ENCODE peak calls at places on chromosomes 13 and 19, in eight cellular contexts. One of them, this sample, is unnamed.

GRCh38 chr13:106318941-106319411 is 216.5 kb downstream of the EFNB2 start:
- DNase-seq in BJ: peak
- DNase-seq in bronchial epithelial cell: peak
- DNase-seq in heart right ventricle: no peak
- DNase-seq in upper lobe of left lung: peak
- DNase-seq in CD8-positive, alpha-beta T cell: no peak
- DNase-seq in epithelial cell of proximal tubule: peak
- DNase-seq in GM23338: peak
- DNase-seq in this sample: no peak

GRCh38 chr19:17762505-17763229 is 11.4 kb downstream of the FCHO1 start:
- DNase-seq in BJ: no peak
- DNase-seq in bronchial epithelial cell: peak
- DNase-seq in heart right ventricle: no peak
- DNase-seq in upper lobe of left lung: no peak
- DNase-seq in CD8-positive, alpha-beta T cell: no peak
- DNase-seq in epithelial cell of proximal tubule: no peak
- DNase-seq in GM23338: peak
- DNase-seq in this sample: no peak

GRCh38 chr19:38721977-38722773 is 22.1 kb downstream of the CAPN12 start:
- DNase-seq in BJ: no peak
- DNase-seq in bronchial epithelial cell: no peak
- DNase-seq in heart right ventricle: peak
- DNase-seq in upper lobe of left lung: no peak
- DNase-seq in CD8-positive, alpha-beta T cell: no peak
- DNase-seq in epithelial cell of proximal tubule: no peak
- DNase-seq in GM23338: no peak
- DNase-seq in this sample: peak

GRCh38 chr13:83372786-83373185 is 509.5 kb downstream of the SLITRK1 start:
- DNase-seq in BJ: no peak
- DNase-seq in bronchial epithelial cell: peak
- DNase-seq in heart right ventricle: no peak
- DNase-seq in upper lobe of left lung: no peak
- DNase-seq in CD8-positive, alpha-beta T cell: no peak
- DNase-seq in epithelial cell of proximal tubule: no peak
- DNase-seq in GM23338: no peak
- DNase-seq in this sample: no peak

GRCh38 chr19:6997679-6998445 is 23.4 kb downstream of the MBD3L2B start:
- DNase-seq in BJ: no peak
- DNase-seq in bronchial epithelial cell: peak
- DNase-seq in heart right ventricle: no peak
- DNase-seq in upper lobe of left lung: peak
- DNase-seq in CD8-positive, alpha-beta T cell: no peak
- DNase-seq in epithelial cell of proximal tubule: no peak
- DNase-seq in GM23338: no peak
- DNase-seq in this sample: no peak

GRCh38 chr13:39816936-39817335 is 161.5 kb downstream of the COG6 start:
- DNase-seq in BJ: no peak
- DNase-seq in bronchial epithelial cell: no peak
- DNase-seq in heart right ventricle: no peak
- DNase-seq in upper lobe of left lung: no peak
- DNase-seq in CD8-positive, alpha-beta T cell: no peak
- DNase-seq in epithelial cell of proximal tubule: no peak
- DNase-seq in GM23338: no peak
- DNase-seq in this sample: no peak

GRCh38 chr19:9009935-9010651 is at the start of gene MUC16:
- DNase-seq in BJ: no peak
- DNase-seq in bronchial epithelial cell: no peak
- DNase-seq in heart right ventricle: no peak
- DNase-seq in upper lobe of left lung: no peak
- DNase-seq in CD8-positive, alpha-beta T cell: no peak
- DNase-seq in epithelial cell of proximal tubule: no peak
- DNase-seq in GM23338: peak
- DNase-seq in this sample: no peak

GRCh38 chr19:13621413-13621812 is 115.1 kb upstream of the CACNA1A start:
- DNase-seq in BJ: peak
- DNase-seq in bronchial epithelial cell: peak
- DNase-seq in heart right ventricle: no peak
- DNase-seq in upper lobe of left lung: no peak
- DNase-seq in CD8-positive, alpha-beta T cell: no peak
- DNase-seq in epithelial cell of proximal tubule: peak
- DNase-seq in GM23338: peak
- DNase-seq in this sample: no peak

GRCh38 chr13:112861876-112862615 is 107.0 kb upstream of the MCF2L start:
- DNase-seq in BJ: no peak
- DNase-seq in bronchial epithelial cell: no peak
- DNase-seq in heart right ventricle: no peak
- DNase-seq in upper lobe of left lung: no peak
- DNase-seq in CD8-positive, alpha-beta T cell: no peak
- DNase-seq in epithelial cell of proximal tubule: no peak
- DNase-seq in GM23338: no peak
- DNase-seq in this sample: no peak

GRCh38 chr19:49421039-49421877 is 2.0 kb downstream of the PTH2 start:
- DNase-seq in BJ: no peak
- DNase-seq in bronchial epithelial cell: peak
- DNase-seq in heart right ventricle: peak
- DNase-seq in upper lobe of left lung: peak
- DNase-seq in CD8-positive, alpha-beta T cell: no peak
- DNase-seq in epithelial cell of proximal tubule: no peak
- DNase-seq in GM23338: peak
- DNase-seq in this sample: peak

GRCh38 chr13:105177265-105177900 is 1358.1 kb downstream of the EFNB2 start:
- DNase-seq in BJ: no peak
- DNase-seq in bronchial epithelial cell: no peak
- DNase-seq in heart right ventricle: no peak
- DNase-seq in upper lobe of left lung: no peak
- DNase-seq in CD8-positive, alpha-beta T cell: no peak
- DNase-seq in epithelial cell of proximal tubule: no peak
- DNase-seq in GM23338: no peak
- DNase-seq in this sample: no peak

GRCh38 chr13:46575321-46575721 is 22.4 kb downstream of the LRCH1 start:
- DNase-seq in BJ: no peak
- DNase-seq in bronchial epithelial cell: no peak
- DNase-seq in heart right ventricle: no peak
- DNase-seq in upper lobe of left lung: no peak
- DNase-seq in CD8-positive, alpha-beta T cell: no peak
- DNase-seq in epithelial cell of proximal tubule: no peak
- DNase-seq in GM23338: no peak
- DNase-seq in this sample: no peak
- H3K4me3 ChIP-seq in BJ: no peak
- H3K4me3 ChIP-seq in bronchial epithelial cell: no peak
- H3K4me3 ChIP-seq in heart right ventricle: no peak
- H3K4me3 ChIP-seq in upper lobe of left lung: no peak
- H3K4me3 ChIP-seq in CD8-positive, alpha-beta T cell: no peak
- H3K4me3 ChIP-seq in epithelial cell of proximal tubule: no peak
- H3K4me3 ChIP-seq in GM23338: no peak
- H3K4me3 ChIP-seq in this sample: no peak

GRCh38 chr19:52963229-52963760 is 614 bp upstream of the ZNF816 start:
- DNase-seq in BJ: no peak
- DNase-seq in bronchial epithelial cell: no peak
- DNase-seq in heart right ventricle: no peak
- DNase-seq in upper lobe of left lung: no peak
- DNase-seq in CD8-positive, alpha-beta T cell: no peak
- DNase-seq in epithelial cell of proximal tubule: no peak
- DNase-seq in GM23338: peak
- DNase-seq in this sample: peak

GRCh38 chr19:52962394-52963228 is at the start of gene ZNF816:
- DNase-seq in BJ: peak
- DNase-seq in bronchial epithelial cell: peak
- DNase-seq in heart right ventricle: peak
- DNase-seq in upper lobe of left lung: peak
- DNase-seq in CD8-positive, alpha-beta T cell: peak
- DNase-seq in epithelial cell of proximal tubule: no peak
- DNase-seq in GM23338: peak
- DNase-seq in this sample: peak

GRCh38 chr19:52961981-52962380 is 700 bp downstream of the ZNF816 start:
- DNase-seq in BJ: no peak
- DNase-seq in bronchial epithelial cell: no peak
- DNase-seq in heart right ventricle: no peak
- DNase-seq in upper lobe of left lung: no peak
- DNase-seq in CD8-positive, alpha-beta T cell: no peak
- DNase-seq in epithelial cell of proximal tubule: no peak
- DNase-seq in GM23338: no peak
- DNase-seq in this sample: no peak

DNA sequence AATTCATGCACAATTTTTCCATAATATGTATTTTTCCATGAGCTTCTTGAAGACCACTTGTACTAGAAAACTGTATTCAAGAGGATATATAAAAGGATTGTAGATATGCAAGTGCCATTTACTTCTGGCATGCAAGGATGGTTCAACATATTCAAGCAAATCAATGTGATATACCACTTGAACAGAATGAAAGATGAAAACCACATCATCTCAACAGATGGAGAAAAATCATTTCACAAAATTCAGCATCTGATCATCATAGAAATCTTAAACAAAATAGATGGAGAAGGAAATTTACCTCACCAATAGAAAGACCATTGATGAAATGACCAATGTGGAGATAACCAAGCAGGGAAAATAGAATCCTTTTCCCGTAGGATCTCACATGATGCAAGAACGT is 5.1 kb upstream of the ZNF816 start:
- DNase-seq in BJ: no peak
- DNase-seq in bronchial epithelial cell: no peak
- DNase-seq in heart right ventricle: no peak
- DNase-seq in upper lobe of left lung: no peak
- DNase-seq in CD8-positive, alpha-beta T cell: no peak
- DNase-seq in epithelial cell of proximal tubule: no peak
- DNase-seq in GM23338: no peak
- DNase-seq in this sample: no peak
- H3K4me3 ChIP-seq in BJ: no peak
- H3K4me3 ChIP-seq in bronchial epithelial cell: no peak
- H3K4me3 ChIP-seq in heart right ventricle: no peak
- H3K4me3 ChIP-seq in upper lobe of left lung: no peak
- H3K4me3 ChIP-seq in CD8-positive, alpha-beta T cell: no peak
- H3K4me3 ChIP-seq in epithelial cell of proximal tubule: no peak
- H3K4me3 ChIP-seq in GM23338: no peak
- H3K4me3 ChIP-seq in this sample: no peak

GRCh38 chr13:36973621-36974268 is 25.4 kb downstream of the ALG5 start:
- DNase-seq in BJ: no peak
- DNase-seq in bronchial epithelial cell: no peak
- DNase-seq in heart right ventricle: no peak
- DNase-seq in upper lobe of left lung: no peak
- DNase-seq in CD8-positive, alpha-beta T cell: no peak
- DNase-seq in epithelial cell of proximal tubule: no peak
- DNase-seq in GM23338: no peak
- DNase-seq in this sample: no peak
- H3K4me3 ChIP-seq in BJ: no peak
- H3K4me3 ChIP-seq in bronchial epithelial cell: no peak
- H3K4me3 ChIP-seq in heart right ventricle: no peak
- H3K4me3 ChIP-seq in upper lobe of left lung: no peak
- H3K4me3 ChIP-seq in CD8-positive, alpha-beta T cell: no peak
- H3K4me3 ChIP-seq in epithelial cell of proximal tubule: no peak
- H3K4me3 ChIP-seq in GM23338: no peak
- H3K4me3 ChIP-seq in this sample: no peak

GRCh38 chr19:44848805-44849457 is 2.8 kb downstream of the NECTIN2 start:
- DNase-seq in BJ: no peak
- DNase-seq in bronchial epithelial cell: no peak
- DNase-seq in heart right ventricle: peak
- DNase-seq in upper lobe of left lung: no peak
- DNase-seq in CD8-positive, alpha-beta T cell: no peak
- DNase-seq in epithelial cell of proximal tubule: no peak
- DNase-seq in GM23338: no peak
- DNase-seq in this sample: no peak

GRCh38 chr19:44846455-44847143 is 502 bp downstream of the NECTIN2 start:
- DNase-seq in BJ: no peak
- DNase-seq in bronchial epithelial cell: no peak
- DNase-seq in heart right ventricle: peak
- DNase-seq in upper lobe of left lung: no peak
- DNase-seq in CD8-positive, alpha-beta T cell: no peak
- DNase-seq in epithelial cell of proximal tubule: no peak
- DNase-seq in GM23338: peak
- DNase-seq in this sample: no peak

GRCh38 chr19:44845612-44846454 is at the start of gene NECTIN2:
- DNase-seq in BJ: peak
- DNase-seq in bronchial epithelial cell: peak
- DNase-seq in heart right ventricle: peak
- DNase-seq in upper lobe of left lung: peak
- DNase-seq in CD8-positive, alpha-beta T cell: peak
- DNase-seq in epithelial cell of proximal tubule: peak
- DNase-seq in GM23338: peak
- DNase-seq in this sample: peak

GRCh38 chr19:44847144-44848035 is 1.3 kb downstream of the NECTIN2 start:
- DNase-seq in BJ: no peak
- DNase-seq in bronchial epithelial cell: peak
- DNase-seq in heart right ventricle: peak
- DNase-seq in upper lobe of left lung: peak
- DNase-seq in CD8-positive, alpha-beta T cell: no peak
- DNase-seq in epithelial cell of proximal tubule: no peak
- DNase-seq in GM23338: peak
- DNase-seq in this sample: peak

GRCh38 chr19:44848036-44848804 is 2.1 kb downstream of the NECTIN2 start:
- DNase-seq in BJ: no peak
- DNase-seq in bronchial epithelial cell: peak
- DNase-seq in heart right ventricle: peak
- DNase-seq in upper lobe of left lung: no peak
- DNase-seq in CD8-positive, alpha-beta T cell: no peak
- DNase-seq in epithelial cell of proximal tubule: peak
- DNase-seq in GM23338: peak
- DNase-seq in this sample: peak
- H3K4me3 ChIP-seq in BJ: peak
- H3K4me3 ChIP-seq in bronchial epithelial cell: peak
- H3K4me3 ChIP-seq in heart right ventricle: peak
- H3K4me3 ChIP-seq in upper lobe of left lung: peak
- H3K4me3 ChIP-seq in CD8-positive, alpha-beta T cell: no peak
- H3K4me3 ChIP-seq in epithelial cell of proximal tubule: peak
- H3K4me3 ChIP-seq in GM23338: peak
- H3K4me3 ChIP-seq in this sample: peak

DNA sequence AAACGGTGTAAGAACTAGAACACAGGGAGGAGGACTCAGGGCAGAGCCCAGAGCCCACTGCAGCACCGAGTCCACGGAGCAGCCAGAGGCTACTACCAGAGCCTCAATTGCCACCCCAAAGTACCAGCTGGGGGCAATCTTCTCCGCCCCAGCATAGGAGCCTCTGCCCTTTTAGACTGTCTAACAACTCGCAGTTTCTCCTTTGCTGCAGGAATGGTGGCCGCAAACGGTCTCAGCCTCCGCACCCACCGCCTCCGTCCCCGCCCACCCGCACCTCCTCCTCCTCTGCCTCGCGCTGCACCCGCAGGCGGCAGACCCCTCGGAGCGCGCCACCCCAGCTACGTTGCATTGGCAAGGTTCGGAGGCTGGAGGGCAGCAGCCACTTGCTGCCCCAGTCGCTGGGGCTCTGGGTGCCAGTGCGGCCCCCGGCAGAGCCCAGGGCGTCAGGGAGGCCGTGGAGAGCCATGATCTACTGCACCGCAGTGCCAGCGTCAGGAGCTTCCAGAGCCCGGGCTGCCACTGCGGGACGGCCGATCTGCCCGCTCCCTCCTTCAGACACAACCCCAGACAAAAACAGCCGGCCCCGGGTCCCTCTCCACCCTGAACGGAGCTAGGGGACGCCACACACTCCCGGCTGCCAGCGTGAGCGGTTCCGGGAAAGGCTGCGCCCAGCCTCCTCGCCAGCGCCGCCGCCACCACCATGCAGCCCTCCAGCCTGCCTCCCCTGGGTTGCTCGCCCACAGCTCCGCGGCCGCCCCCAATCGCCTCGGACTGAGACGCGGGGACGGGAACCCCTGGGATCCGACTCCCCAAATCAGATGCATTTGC is 1.8 kb downstream of the FGF14 start:
- DNase-seq in BJ: no peak
- DNase-seq in bronchial epithelial cell: no peak
- DNase-seq in heart right ventricle: no peak
- DNase-seq in upper lobe of left lung: no peak
- DNase-seq in CD8-positive, alpha-beta T cell: no peak
- DNase-seq in epithelial cell of proximal tubule: no peak
- DNase-seq in GM23338: peak
- DNase-seq in this sample: peak
- H3K4me3 ChIP-seq in BJ: peak
- H3K4me3 ChIP-seq in bronchial epithelial cell: peak
- H3K4me3 ChIP-seq in heart right ventricle: peak
- H3K4me3 ChIP-seq in upper lobe of left lung: peak
- H3K4me3 ChIP-seq in CD8-positive, alpha-beta T cell: peak
- H3K4me3 ChIP-seq in epithelial cell of proximal tubule: peak
- H3K4me3 ChIP-seq in GM23338: peak
- H3K4me3 ChIP-seq in this sample: peak

GRCh38 chr13:40961224-40961623 is 57.9 kb downstream of the ELF1 start:
- DNase-seq in BJ: no peak
- DNase-seq in bronchial epithelial cell: no peak
- DNase-seq in heart right ventricle: no peak
- DNase-seq in upper lobe of left lung: no peak
- DNase-seq in CD8-positive, alpha-beta T cell: no peak
- DNase-seq in epithelial cell of proximal tubule: no peak
- DNase-seq in GM23338: no peak
- DNase-seq in this sample: no peak
- H3K4me3 ChIP-seq in BJ: no peak
- H3K4me3 ChIP-seq in bronchial epithelial cell: no peak
- H3K4me3 ChIP-seq in heart right ventricle: no peak
- H3K4me3 ChIP-seq in upper lobe of left lung: no peak
- H3K4me3 ChIP-seq in CD8-positive, alpha-beta T cell: no peak
- H3K4me3 ChIP-seq in epithelial cell of proximal tubule: no peak
- H3K4me3 ChIP-seq in GM23338: no peak
- H3K4me3 ChIP-seq in this sample: no peak

This sample was measured in body of pancreas.